ENCODE peak calls at places on chromosomes 12 and 14, in four cellular contexts. K is lung; L is CD4-positive, CD25-positive, alpha-beta regulatory T cell; U is left lung. Z is an unnamed sample. For H3K4me1 and H3K36me3, the result is how much of the 10 kb centered on the place peaks cover.

GRCh38 chr12:12461281-12461922 is 101.3 kb downstream of the DUSP16 start:
- DNase-seq in L (peak), U (no peak), K (no peak), Z (no peak)

GRCh38 chr14:22334627-22335026 is 254.4 kb downstream of the DAD1 start:
- DNase-seq in U (no peak), L (no peak), K (no peak), Z (no peak)

GRCh38 chr14:73238262-73238852 is 1.1 kb downstream of the PAPLN start:
- DNase-seq in L (no peak), U (no peak), K (no peak), Z (peak)

GRCh38 chr14:101135796-101136742 is 232.5 kb upstream of the RTL1 start:
- DNase-seq in L (no peak), K (no peak), U (no peak), Z (no peak)

GRCh38 chr12:28967426-28967825 is 181.7 kb upstream of the FAR2 start:
- DNase-seq in U (no peak), K (no peak), L (no peak), Z (peak)

GRCh38 chr14:21999400-21999799 is 325.8 kb upstream of the OR4E1 start:
- DNase-seq in L (no peak), U (no peak), K (no peak), Z (no peak)

GRCh38 chr12:57223191-57224165 is 6.0 kb upstream of the SHMT2 start:
- DNase-seq in U (no peak), L (no peak), K (no peak), Z (no peak)

GRCh38 chr12:114508529-114509129 is 102.7 kb upstream of the TBX5 start:
- DNase-seq in L (peak), K (peak), U (peak), Z (peak)

GRCh38 chr12:56894698-56895368 is 39.4 kb downstream of the SDR9C7 start:
- DNase-seq in L (no peak), U (no peak), K (no peak), Z (no peak)

GRCh38 chr14:70640938-70641547 is 673 bp upstream of the TTC9 start:
- DNase-seq in K (no peak), U (no peak), L (peak), Z (peak)

GRCh38 chr12:267581-268482 is 5.2 kb upstream of the SLC6A13 start:
- DNase-seq in L (no peak), K (no peak), U (no peak), Z (no peak)

GRCh38 chr14:54627718-54628345 is 60.9 kb downstream of the SAMD4A start:
- DNase-seq in L (peak), U (no peak), K (no peak), Z (peak)

GRCh38 chr12:124346425-124347168 is 51.7 kb downstream of the RFLNA start:
- DNase-seq in U (no peak), L (no peak), K (no peak), Z (no peak)

GRCh38 chr14:96852823-96853422 is 55.7 kb downstream of the VRK1 start:
- DNase-seq in K (no peak), L (peak), U (no peak), Z (no peak)

GRCh38 chr14:64934338-64934939 is 8.1 kb downstream of the GPX2 start:
- DNase-seq in U (no peak), K (no peak), L (no peak), Z (no peak)

GRCh38 chr14:76918176-76918750 is 92.1 kb downstream of the LRRC74A start:
- DNase-seq in U (peak), K (peak), L (no peak), Z (peak)

GRCh38 chr12:10088955-10089354 is 9.8 kb downstream of the CLEC1A start:
- DNase-seq in U (no peak), L (no peak), K (no peak), Z (no peak)

GRCh38 chr12:95117178-95117599 is 43.8 kb upstream of the NR2C1 start:
- DNase-seq in L (peak), K (peak), U (peak), Z (peak)

GRCh38 chr14:105702275-105702817 is 176.0 kb downstream of the TMEM121 start:
- DNase-seq in K (no peak), U (no peak), L (no peak), Z (no peak)

GRCh38 chr12:96094201-96094600 is 58.8 kb upstream of the LTA4H start:
- DNase-seq in U (no peak), K (no peak), L (peak), Z (no peak)

GRCh38 chr14:99273724-99274345 is 1.8 kb upstream of the BCL11B start:
- DNase-seq in U (no peak), K (no peak), L (peak), Z (no peak)

GRCh38 chr12:63821781-63822251 is 22.7 kb upstream of the SRGAP1 start:
- DNase-seq in L (no peak), U (no peak), K (no peak), Z (no peak)

GRCh38 chr12:121797937-121798801 is 4.7 kb upstream of the RHOF start:
- DNase-seq in L (no peak), U (peak), K (peak), Z (peak)
- H3K4me1 ChIP-seq in L (half or more), U (half or more), K (under half), Z (under half)

GRCh38 chr12:50181691-50182090 is 14.5 kb upstream of the CERS5 start:
- DNase-seq in U (no peak), K (no peak), L (no peak), Z (no peak)
- H3K36me3 ChIP-seq in U (under half), K (under half), L (under half), Z (under half)

DNA sequence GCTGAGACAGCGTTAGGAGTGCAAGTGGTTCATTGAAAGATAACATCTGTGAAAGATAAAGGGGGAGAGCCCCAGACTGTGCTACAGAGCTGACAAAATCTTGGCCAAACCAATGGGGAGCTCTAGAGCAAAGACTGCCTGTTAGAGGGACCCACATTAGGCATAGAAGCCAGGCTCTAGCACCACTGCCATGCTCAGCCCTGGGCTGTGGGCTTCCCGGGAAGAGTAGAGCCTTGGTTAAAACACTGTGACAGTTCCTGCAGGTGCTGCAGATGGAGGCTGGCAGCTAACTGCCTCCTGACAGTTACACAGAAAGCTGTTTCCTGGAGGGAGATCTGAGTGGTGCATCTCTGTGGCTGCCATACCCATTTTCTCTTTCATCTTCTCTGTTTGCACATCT is 23.0 kb downstream of the TSHR start:
- DNase-seq in K (no peak), L (peak), U (no peak), Z (no peak)
- H3K4me1 ChIP-seq in K (under half), L (under half), U (under half), Z (under half)

GRCh38 chr12:91732086-91732485 is 413.6 kb downstream of the BTG1 start:
- DNase-seq in U (no peak), K (no peak), L (no peak), Z (no peak)
- H3K36me3 ChIP-seq in U (under half), K (under half), L (under half), Z (under half)

GRCh38 chr14:61185534-61185933 is 95.6 kb downstream of the TMEM30B start:
- DNase-seq in L (no peak), K (no peak), U (no peak), Z (no peak)
- H3K4me1 ChIP-seq in L (under half), K (under half), U (under half), Z (under half)